ENCODE peak calls at places on chromosomes 3 and 15, in four cellular contexts. B is stimulated activated effector memory CD8-positive, alpha-beta T cell treated with anti-CD3 and anti-CD28 coated beads, Interleukin-12 subunit alpha, Interleukin-12 subunit beta, amount 100 ng/mL, for 72 hours; J is astrocyte of the spinal cord; R is osteocyte. A is an unnamed sample.

GRCh38 chr15:26711445-26711844 is 61.4 kb downstream of the GABRB3 start:
- DNase-seq in B (no peak), J (no peak), R (no peak), A (no peak)

GRCh38 chr15:49842331-49842730 is 221.5 kb downstream of the DTWD1 start:
- DNase-seq in J (no peak), B (no peak), R (no peak), A (no peak)

GRCh38 chr3:122892561-122892960 is 97.7 kb downstream of the SLC49A4 start:
- DNase-seq in R (no peak), J (no peak), B (no peak), A (no peak)

GRCh38 chr15:89754361-89755154 is 3.5 kb upstream of the MESP1 start:
- DNase-seq in R (no peak), B (no peak), J (no peak), A (no peak)

GRCh38 chr15:95086543-95087252 is 855.3 kb downstream of the MCTP2 start:
- DNase-seq in R (no peak), B (no peak), J (peak; percentile 64), A (peak; percentile 49)

GRCh38 chr3:179037361-179037760 is 34.2 kb downstream of the ZMAT3 start:
- DNase-seq in R (peak; percentile 92), J (peak; percentile 85), B (peak; percentile 11), A (peak; percentile 78)

GRCh38 chr3:149449799-149450198 is 24.7 kb upstream of the TM4SF4 start:
- DNase-seq in B (no peak), R (no peak), J (peak; percentile 52), A (no peak)

GRCh38 chr3:8767667-8768363 is 1.6 kb downstream of the OXTR start:
- DNase-seq in B (no peak), R (peak; percentile 80), J (no peak), A (no peak)

GRCh38 chr3:50542177-50543034 is 25.1 kb downstream of the C3orf18 start:
- DNase-seq in R (peak; percentile 89), B (peak; percentile 56), J (peak; percentile 45), A (peak; percentile 54)

GRCh38 chr3:162960269-162960668 is 1463.7 kb downstream of the OTOL1 start:
- DNase-seq in R (no peak), B (no peak), J (no peak), A (no peak)